ENCODE peak calls at places on chromosomes 16 and 17, in ten cellular contexts. One of them, this sample, is unnamed. For H3K4me1 and H3K9me3, the result is how much of the 10 kb centered on the place peaks cover.

GRCh38 chr16:6528217-6528616 is 804.4 kb upstream of the RBFOX1 start:
- DNase-seq in transverse colon: no peak
- DNase-seq in OCI-LY7: no peak
- DNase-seq in neuronal stem cell: no peak
- DNase-seq in DND-41: no peak
- DNase-seq in A549: no peak
- DNase-seq in endodermal cell: no peak
- DNase-seq in HCT116: no peak
- DNase-seq in H9: no peak
- DNase-seq in osteoblast: no peak
- DNase-seq in this sample: no peak

GRCh38 chr16:49472598-49472997 is 99.0 kb downstream of the C16orf78 start:
- DNase-seq in H9: peak
- DNase-seq in DND-41: peak
- DNase-seq in osteoblast: no peak
- DNase-seq in transverse colon: peak
- DNase-seq in HCT116: no peak
- DNase-seq in endodermal cell: peak
- DNase-seq in neuronal stem cell: no peak
- DNase-seq in A549: no peak
- DNase-seq in OCI-LY7: no peak
- DNase-seq in this sample: peak

GRCh38 chr17:48294989-48295892 is 134.8 kb downstream of the SKAP1 start:
- DNase-seq in A549: no peak
- DNase-seq in transverse colon: no peak
- DNase-seq in HCT116: no peak
- DNase-seq in OCI-LY7: peak
- DNase-seq in DND-41: no peak
- DNase-seq in osteoblast: no peak
- DNase-seq in neuronal stem cell: no peak
- DNase-seq in endodermal cell: no peak
- DNase-seq in H9: no peak
- DNase-seq in this sample: no peak

GRCh38 chr16:83199012-83199411 is 572.2 kb downstream of the CDH13 start:
- DNase-seq in transverse colon: no peak
- DNase-seq in osteoblast: no peak
- DNase-seq in A549: no peak
- DNase-seq in HCT116: no peak
- DNase-seq in endodermal cell: no peak
- DNase-seq in OCI-LY7: no peak
- DNase-seq in neuronal stem cell: no peak
- DNase-seq in DND-41: no peak
- DNase-seq in H9: no peak
- DNase-seq in this sample: no peak

GRCh38 chr17:39069114-39069756 is 82.2 kb downstream of the PLXDC1 start:
- DNase-seq in osteoblast: peak
- DNase-seq in endodermal cell: peak
- DNase-seq in DND-41: peak
- DNase-seq in A549: peak
- DNase-seq in OCI-LY7: peak
- DNase-seq in transverse colon: no peak
- DNase-seq in HCT116: no peak
- DNase-seq in H9: peak
- DNase-seq in neuronal stem cell: peak
- DNase-seq in this sample: no peak

GRCh38 chr17:57834146-57834741 is 15.6 kb downstream of the MRPS23 start:
- DNase-seq in OCI-LY7: no peak
- DNase-seq in HCT116: no peak
- DNase-seq in transverse colon: no peak
- DNase-seq in A549: no peak
- DNase-seq in neuronal stem cell: no peak
- DNase-seq in DND-41: no peak
- DNase-seq in endodermal cell: peak
- DNase-seq in H9: peak
- DNase-seq in osteoblast: no peak
- DNase-seq in this sample: peak

GRCh38 chr17:5825717-5826330 is 241.5 kb upstream of the NLRP1 start:
- DNase-seq in DND-41: no peak
- DNase-seq in endodermal cell: no peak
- DNase-seq in A549: no peak
- DNase-seq in neuronal stem cell: no peak
- DNase-seq in transverse colon: no peak
- DNase-seq in OCI-LY7: no peak
- DNase-seq in H9: no peak
- DNase-seq in osteoblast: peak
- DNase-seq in HCT116: no peak
- DNase-seq in this sample: no peak

GRCh38 chr16:9114112-9114511 is 22.7 kb downstream of the HAPSTR1 start:
- DNase-seq in H9: no peak
- DNase-seq in OCI-LY7: no peak
- DNase-seq in osteoblast: no peak
- DNase-seq in endodermal cell: no peak
- DNase-seq in A549: no peak
- DNase-seq in neuronal stem cell: no peak
- DNase-seq in DND-41: no peak
- DNase-seq in transverse colon: no peak
- DNase-seq in HCT116: no peak
- DNase-seq in this sample: no peak

GRCh38 chr17:73592531-73592961 is 51.7 kb downstream of the SDK2 start:
- DNase-seq in osteoblast: no peak
- DNase-seq in DND-41: peak
- DNase-seq in A549: no peak
- DNase-seq in OCI-LY7: no peak
- DNase-seq in endodermal cell: no peak
- DNase-seq in transverse colon: no peak
- DNase-seq in neuronal stem cell: no peak
- DNase-seq in H9: no peak
- DNase-seq in HCT116: no peak
- DNase-seq in this sample: no peak

GRCh38 chr17:11948791-11949190 is 48.5 kb downstream of the ZNF18 start:
- DNase-seq in transverse colon: no peak
- DNase-seq in endodermal cell: no peak
- DNase-seq in OCI-LY7: no peak
- DNase-seq in A549: no peak
- DNase-seq in H9: no peak
- DNase-seq in DND-41: no peak
- DNase-seq in osteoblast: peak
- DNase-seq in HCT116: peak
- DNase-seq in neuronal stem cell: no peak
- DNase-seq in this sample: no peak

GRCh38 chr16:83054302-83054701 is 427.5 kb downstream of the CDH13 start:
- DNase-seq in neuronal stem cell: no peak
- DNase-seq in DND-41: no peak
- DNase-seq in endodermal cell: no peak
- DNase-seq in A549: no peak
- DNase-seq in OCI-LY7: no peak
- DNase-seq in transverse colon: no peak
- DNase-seq in HCT116: no peak
- DNase-seq in osteoblast: no peak
- DNase-seq in H9: no peak
- DNase-seq in this sample: no peak

GRCh38 chr17:65037157-65037556 is 19.4 kb downstream of the GNA13 start:
- DNase-seq in endodermal cell: no peak
- DNase-seq in A549: no peak
- DNase-seq in H9: no peak
- DNase-seq in HCT116: no peak
- DNase-seq in transverse colon: no peak
- DNase-seq in DND-41: no peak
- DNase-seq in neuronal stem cell: no peak
- DNase-seq in OCI-LY7: peak
- DNase-seq in osteoblast: no peak
- DNase-seq in this sample: no peak
- H3K4me1 ChIP-seq in endodermal cell: under half
- H3K4me1 ChIP-seq in A549: under half
- H3K4me1 ChIP-seq in H9: under half
- H3K4me1 ChIP-seq in HCT116: under half
- H3K4me1 ChIP-seq in transverse colon: half or more
- H3K4me1 ChIP-seq in DND-41: under half
- H3K4me1 ChIP-seq in neuronal stem cell: under half
- H3K4me1 ChIP-seq in OCI-LY7: half or more
- H3K4me1 ChIP-seq in osteoblast: under half
- H3K4me1 ChIP-seq in this sample: half or more

GRCh38 chr17:51319186-51319585 is 58.8 kb downstream of the UTP18 start:
- DNase-seq in H9: no peak
- DNase-seq in HCT116: no peak
- DNase-seq in A549: no peak
- DNase-seq in neuronal stem cell: no peak
- DNase-seq in osteoblast: no peak
- DNase-seq in endodermal cell: peak
- DNase-seq in DND-41: no peak
- DNase-seq in transverse colon: no peak
- DNase-seq in OCI-LY7: peak
- DNase-seq in this sample: no peak
- H3K9me3 ChIP-seq in H9: under half
- H3K9me3 ChIP-seq in HCT116: under half
- H3K9me3 ChIP-seq in A549: under half
- H3K9me3 ChIP-seq in neuronal stem cell: under half
- H3K9me3 ChIP-seq in osteoblast: under half
- H3K9me3 ChIP-seq in endodermal cell: under half
- H3K9me3 ChIP-seq in DND-41: under half
- H3K9me3 ChIP-seq in transverse colon: under half
- H3K9me3 ChIP-seq in OCI-LY7: under half
- H3K9me3 ChIP-seq in this sample: under half

DNA sequence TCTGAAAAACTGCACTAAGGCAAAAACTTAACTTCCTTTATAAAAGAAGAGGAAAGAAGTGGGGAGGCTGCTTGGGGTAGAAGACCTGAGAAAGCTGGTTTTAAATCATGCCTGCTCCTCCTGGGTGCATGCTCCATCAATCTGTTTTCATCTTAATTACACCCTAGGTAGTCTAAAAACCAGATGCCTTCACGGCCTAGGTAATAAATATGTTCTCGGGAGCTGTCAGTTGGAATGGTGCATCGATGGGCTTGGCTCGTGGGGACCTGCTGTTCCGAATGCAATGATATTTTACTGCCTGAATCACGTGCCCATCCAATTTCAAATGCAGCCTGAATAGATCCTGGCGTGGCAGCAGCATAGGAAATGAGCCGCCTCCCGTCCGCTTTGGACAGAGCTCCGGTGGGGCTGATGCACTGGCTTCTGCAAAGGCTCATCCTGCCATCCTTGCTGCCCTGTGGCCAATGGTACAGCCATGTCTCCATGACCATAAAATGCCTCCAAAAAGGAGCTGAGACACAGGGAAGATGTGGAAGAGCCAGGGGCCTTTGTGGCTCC is 18.8 kb upstream of the FAAP100 start:
- DNase-seq in HCT116: no peak
- DNase-seq in DND-41: no peak
- DNase-seq in endodermal cell: no peak
- DNase-seq in transverse colon: no peak
- DNase-seq in OCI-LY7: no peak
- DNase-seq in A549: no peak
- DNase-seq in neuronal stem cell: no peak
- DNase-seq in osteoblast: no peak
- DNase-seq in H9: no peak
- DNase-seq in this sample: no peak
- H3K27ac ChIP-seq in HCT116: no peak
- H3K27ac ChIP-seq in DND-41: no peak
- H3K27ac ChIP-seq in endodermal cell: no peak
- H3K27ac ChIP-seq in transverse colon: no peak
- H3K27ac ChIP-seq in OCI-LY7: no peak
- H3K27ac ChIP-seq in A549: no peak
- H3K27ac ChIP-seq in neuronal stem cell: no peak
- H3K27ac ChIP-seq in osteoblast: no peak
- H3K27ac ChIP-seq in H9: no peak
- H3K27ac ChIP-seq in this sample: no peak

GRCh38 chr16:87466975-87467501 is 25.8 kb downstream of the ZCCHC14 start:
- DNase-seq in OCI-LY7: no peak
- DNase-seq in HCT116: no peak
- DNase-seq in neuronal stem cell: no peak
- DNase-seq in transverse colon: no peak
- DNase-seq in osteoblast: no peak
- DNase-seq in A549: no peak
- DNase-seq in H9: no peak
- DNase-seq in endodermal cell: no peak
- DNase-seq in DND-41: no peak
- DNase-seq in this sample: no peak
- H3K4me1 ChIP-seq in OCI-LY7: under half
- H3K4me1 ChIP-seq in HCT116: under half
- H3K4me1 ChIP-seq in neuronal stem cell: under half
- H3K4me1 ChIP-seq in transverse colon: half or more
- H3K4me1 ChIP-seq in osteoblast: under half
- H3K4me1 ChIP-seq in A549: under half
- H3K4me1 ChIP-seq in H9: under half
- H3K4me1 ChIP-seq in endodermal cell: under half
- H3K4me1 ChIP-seq in DND-41: under half
- H3K4me1 ChIP-seq in this sample: half or more

GRCh38 chr16:35149550-35149949 is 1690.1 kb downstream of the TP53TG3F start:
- DNase-seq in HCT116: no peak
- DNase-seq in OCI-LY7: no peak
- DNase-seq in endodermal cell: no peak
- DNase-seq in osteoblast: no peak
- DNase-seq in neuronal stem cell: no peak
- DNase-seq in H9: no peak
- DNase-seq in DND-41: no peak
- DNase-seq in A549: no peak
- DNase-seq in transverse colon: no peak
- DNase-seq in this sample: no peak
- H3K9me3 ChIP-seq in HCT116: under half
- H3K9me3 ChIP-seq in OCI-LY7: under half
- H3K9me3 ChIP-seq in endodermal cell: half or more
- H3K9me3 ChIP-seq in osteoblast: under half
- H3K9me3 ChIP-seq in neuronal stem cell: half or more
- H3K9me3 ChIP-seq in H9: half or more
- H3K9me3 ChIP-seq in DND-41: under half
- H3K9me3 ChIP-seq in A549: under half
- H3K9me3 ChIP-seq in transverse colon: under half
- H3K9me3 ChIP-seq in this sample: under half

GRCh38 chr17:76843703-76844484 is 24.3 kb upstream of the MGAT5B start:
- DNase-seq in A549: no peak
- DNase-seq in neuronal stem cell: no peak
- DNase-seq in DND-41: no peak
- DNase-seq in endodermal cell: no peak
- DNase-seq in HCT116: no peak
- DNase-seq in OCI-LY7: peak
- DNase-seq in transverse colon: no peak
- DNase-seq in H9: peak
- DNase-seq in osteoblast: peak
- DNase-seq in this sample: no peak

GRCh38 chr17:76840443-76840767 is 27.8 kb upstream of the MGAT5B start:
- DNase-seq in transverse colon: no peak
- DNase-seq in neuronal stem cell: peak
- DNase-seq in OCI-LY7: peak
- DNase-seq in H9: peak
- DNase-seq in DND-41: no peak
- DNase-seq in A549: no peak
- DNase-seq in HCT116: no peak
- DNase-seq in endodermal cell: peak
- DNase-seq in osteoblast: no peak
- DNase-seq in this sample: no peak

GRCh38 chr17:76844485-76844829 is 23.7 kb upstream of the MGAT5B start:
- DNase-seq in HCT116: no peak
- DNase-seq in A549: no peak
- DNase-seq in transverse colon: no peak
- DNase-seq in osteoblast: no peak
- DNase-seq in endodermal cell: no peak
- DNase-seq in OCI-LY7: no peak
- DNase-seq in H9: no peak
- DNase-seq in DND-41: no peak
- DNase-seq in neuronal stem cell: no peak
- DNase-seq in this sample: no peak

GRCh38 chr17:76841776-76842405 is 26.3 kb upstream of the MGAT5B start:
- DNase-seq in osteoblast: no peak
- DNase-seq in OCI-LY7: peak
- DNase-seq in neuronal stem cell: peak
- DNase-seq in H9: peak
- DNase-seq in endodermal cell: peak
- DNase-seq in HCT116: no peak
- DNase-seq in transverse colon: no peak
- DNase-seq in DND-41: no peak
- DNase-seq in A549: peak
- DNase-seq in this sample: no peak

GRCh38 chr17:76840884-76841775 is 27.1 kb upstream of the MGAT5B start:
- DNase-seq in osteoblast: peak
- DNase-seq in endodermal cell: peak
- DNase-seq in HCT116: no peak
- DNase-seq in A549: no peak
- DNase-seq in DND-41: no peak
- DNase-seq in neuronal stem cell: no peak
- DNase-seq in OCI-LY7: peak
- DNase-seq in H9: no peak
- DNase-seq in transverse colon: no peak
- DNase-seq in this sample: no peak
- H3K27ac ChIP-seq in osteoblast: no peak
- H3K27ac ChIP-seq in endodermal cell: no peak
- H3K27ac ChIP-seq in HCT116: no peak
- H3K27ac ChIP-seq in A549: peak
- H3K27ac ChIP-seq in DND-41: no peak
- H3K27ac ChIP-seq in neuronal stem cell: peak
- H3K27ac ChIP-seq in OCI-LY7: peak
- H3K27ac ChIP-seq in H9: no peak
- H3K27ac ChIP-seq in transverse colon: no peak
- H3K27ac ChIP-seq in this sample: no peak

This sample was measured in tibial artery.